ENCODE peak calls at places on chromosome 2, in four cellular contexts. R is HepG2, D is HCT116, M is K562. T is an unnamed sample.

GRCh38 chr2:32788106-32788505 is 158.6 kb upstream of the LTBP1 start:
- DNase-seq in M (peak), R (no peak), D (no peak), T (no peak)

GRCh38 chr2:217746741-217747287 is 256.0 kb downstream of the TNS1 start:
- DNase-seq in M (no peak), D (no peak), R (no peak), T (no peak)

GRCh38 chr2:222561817-222562424 is 94.0 kb downstream of the FARSB start:
- DNase-seq in D (peak), R (peak), M (peak), T (peak)

GRCh38 chr2:2291500-2292260 is 39.4 kb downstream of the MYT1L start:
- DNase-seq in M (no peak), R (no peak), D (no peak), T (peak)

GRCh38 chr2:238667008-238667407 is 180.9 kb upstream of the TWIST2 start:
- DNase-seq in M (no peak), D (no peak), R (no peak), T (no peak)

GRCh38 chr2:25168256-25169072 is at the start of gene POMC:
- DNase-seq in R (no peak), D (no peak), M (no peak), T (no peak)

GRCh38 chr2:136072616-136073015 is 45.3 kb downstream of the CXCR4 start:
- DNase-seq in R (no peak), D (no peak), M (no peak), T (no peak)

GRCh38 chr2:234292205-234292954 is 204.5 kb downstream of the ARL4C start:
- DNase-seq in R (no peak), M (no peak), D (no peak), T (no peak)

GRCh38 chr2:230777681-230778080 is 65.0 kb downstream of the CAB39 start:
- DNase-seq in D (no peak), R (no peak), M (no peak), T (no peak)

GRCh38 chr2:3076848-3077735 is 300.5 kb downstream of the EIPR1 start:
- DNase-seq in D (no peak), R (no peak), M (no peak), T (no peak)

GRCh38 chr2:130351495-130352125 is 4.2 kb upstream of the PTPN18 start:
- DNase-seq in M (no peak), D (no peak), R (no peak), T (no peak)

GRCh38 chr2:64751286-64752260 is 97.9 kb upstream of the SERTAD2 start:
- DNase-seq in R (peak), D (peak), M (peak), T (peak)

GRCh38 chr2:47303341-47304148 is 99.4 kb upstream of the MSH2 start:
- DNase-seq in R (no peak), D (no peak), M (peak), T (no peak)

GRCh38 chr2:23637011-23637778 is 252.2 kb downstream of the KLHL29 start:
- DNase-seq in D (no peak), M (no peak), R (no peak), T (no peak)

GRCh38 chr2:3517948-3518495 is 1.3 kb downstream of the ADI1 start:
- DNase-seq in D (no peak), R (peak), M (no peak), T (no peak)

GRCh38 chr2:149175956-149176355 is 137.5 kb downstream of the LYPD6B start:
- DNase-seq in D (no peak), M (no peak), R (no peak), T (no peak)

GRCh38 chr2:227889336-227889735 is 17.9 kb downstream of the DAW1 start:
- DNase-seq in R (no peak), M (no peak), D (no peak), T (no peak)

GRCh38 chr2:3124921-3125760 is 252.5 kb downstream of the EIPR1 start:
- DNase-seq in M (no peak), R (no peak), D (no peak), T (no peak)

GRCh38 chr2:220682616-220683015 is 889.5 kb downstream of the EPHA4 start:
- DNase-seq in M (no peak), R (no peak), D (no peak), T (no peak)

GRCh38 chr2:54092940-54093339 is 22.5 kb upstream of the ACYP2 start:
- DNase-seq in D (no peak), R (no peak), M (no peak), T (no peak)

GRCh38 chr2:42971381-42971780 is 179.0 kb upstream of the HAAO start:
- DNase-seq in M (no peak), D (no peak), R (no peak), T (no peak)

GRCh38 chr2:8061219-8061618 is 620.6 kb upstream of the ID2 start:
- DNase-seq in R (peak), D (no peak), M (no peak), T (no peak)

GRCh38 chr2:98669675-98670074 is 61.3 kb downstream of the MGAT4A start:
- DNase-seq in M (no peak), D (no peak), R (no peak), T (no peak)

GRCh38 chr2:137302957-137303356 is 537.6 kb downstream of the THSD7B start:
- DNase-seq in D (no peak), R (no peak), M (no peak), T (no peak)

GRCh38 chr2:14417586-14417985 is 214.9 kb upstream of the LRATD1 start:
- DNase-seq in D (no peak), R (no peak), M (no peak), T (no peak)
- TF ChIP-seq FOSL1 in D (no peak), R (no peak), M (no peak), T (no peak)

DNA sequence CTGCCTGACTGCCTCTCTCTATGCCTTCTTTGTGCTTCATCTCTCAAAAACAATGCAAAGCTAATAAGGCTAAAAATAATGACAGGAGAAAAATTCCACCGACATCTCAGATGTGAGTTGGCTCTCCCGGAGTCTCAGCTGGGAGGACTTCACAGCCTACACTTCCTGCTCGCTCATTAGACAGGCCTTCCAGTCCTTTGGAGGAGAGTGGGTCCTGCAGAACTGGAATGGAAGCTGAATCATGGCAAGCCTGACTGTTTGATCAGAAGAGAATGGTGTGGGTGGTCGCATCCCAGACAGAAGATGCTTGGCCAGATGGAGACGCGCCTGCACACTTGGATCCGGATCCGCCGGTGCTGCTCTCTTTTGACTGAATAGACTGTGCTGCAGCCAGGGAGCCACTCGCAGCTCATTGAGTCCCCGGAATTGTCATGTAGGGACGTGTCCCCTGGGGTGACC is 49.7 kb downstream of the TRIB2 start:
- DNase-seq in D (no peak), R (no peak), M (no peak), T (no peak)
- TF ChIP-seq FOSL1 in D (no peak), R (no peak), M (no peak), T (no peak)

DNA sequence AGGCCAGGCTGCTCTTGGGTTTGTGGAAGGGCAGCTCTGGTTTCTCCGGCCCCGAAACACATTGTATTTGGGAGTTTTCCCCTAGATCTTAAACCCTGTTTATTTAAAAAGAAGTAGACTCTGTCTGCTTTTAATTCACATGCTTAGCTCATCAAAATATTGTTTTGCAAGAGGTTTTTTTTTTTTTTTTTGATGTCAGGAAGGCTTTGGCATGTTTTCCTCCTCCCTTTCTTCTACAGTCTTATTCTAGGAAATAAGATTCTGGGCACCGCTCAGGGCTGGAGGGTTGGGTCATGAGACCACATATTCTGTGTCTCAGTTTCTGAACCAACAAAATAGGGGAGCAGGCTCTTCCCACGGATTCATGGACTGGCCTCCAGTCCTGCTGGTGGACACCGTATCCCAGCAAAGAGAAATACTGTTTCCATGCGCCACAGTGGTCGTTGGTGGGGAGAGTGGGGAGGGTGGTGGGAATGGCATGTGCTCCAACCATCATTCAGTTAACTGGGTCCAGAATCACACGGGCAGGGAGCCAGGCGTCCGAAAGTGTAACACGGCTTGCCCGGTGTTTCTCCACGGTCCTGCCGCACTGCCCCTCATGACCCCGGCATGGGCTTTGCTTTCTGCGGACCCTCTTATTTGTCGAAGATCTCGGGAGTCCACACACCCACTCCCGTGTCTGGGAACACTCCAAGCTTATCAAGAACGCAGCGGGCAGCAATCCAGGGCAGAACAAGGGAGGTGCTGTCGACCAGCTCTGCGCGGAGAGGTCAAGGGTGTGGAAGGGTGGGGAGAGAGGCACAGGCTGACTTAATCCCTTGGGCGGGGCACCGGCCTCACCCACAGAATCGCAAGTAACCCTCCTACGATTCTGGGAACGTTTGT is 176.7 kb downstream of the GLI2 start:
- DNase-seq in D (peak), M (peak), R (no peak), T (no peak)
- TF ChIP-seq FOSL1 in D (no peak), M (no peak), R (no peak), T (no peak)

GRCh38 chr2:88187927-88188326 is 17.8 kb downstream of the THNSL2 start:
- DNase-seq in D (no peak), M (peak), R (peak), T (no peak)
- TF ChIP-seq FOSL1 in D (no peak), M (no peak), R (no peak), T (no peak)

GRCh38 chr2:236934656-236935055 is 151.0 kb upstream of the COPS8 start:
- DNase-seq in R (no peak), M (no peak), D (no peak), T (no peak)
- TF ChIP-seq FOSL1 in R (no peak), M (no peak), D (no peak), T (no peak)

DNA sequence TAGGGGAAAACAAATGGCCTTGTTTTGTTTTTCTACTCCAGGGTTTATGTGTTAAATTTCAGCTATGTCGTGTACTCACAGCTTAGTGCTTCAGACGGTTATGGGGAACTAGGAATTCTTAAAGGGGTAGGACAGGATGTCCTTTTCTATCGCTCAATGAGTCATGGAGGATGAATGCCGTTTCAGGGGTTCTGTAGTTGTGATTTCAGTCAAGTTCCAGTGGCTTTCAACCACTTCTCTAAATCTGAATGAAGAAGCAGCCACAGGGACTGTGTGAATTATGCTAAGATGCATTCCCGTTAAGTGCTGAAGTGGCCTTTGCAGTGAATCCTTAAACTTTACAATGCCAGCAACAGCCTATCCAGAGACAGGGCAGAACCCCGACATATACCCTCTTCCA is 1231.7 kb upstream of the ZEB2 start:
- DNase-seq in M (peak), D (no peak), R (no peak), T (no peak)
- TF ChIP-seq FOSL1 in M (peak), D (no peak), R (no peak), T (no peak)

DNA sequence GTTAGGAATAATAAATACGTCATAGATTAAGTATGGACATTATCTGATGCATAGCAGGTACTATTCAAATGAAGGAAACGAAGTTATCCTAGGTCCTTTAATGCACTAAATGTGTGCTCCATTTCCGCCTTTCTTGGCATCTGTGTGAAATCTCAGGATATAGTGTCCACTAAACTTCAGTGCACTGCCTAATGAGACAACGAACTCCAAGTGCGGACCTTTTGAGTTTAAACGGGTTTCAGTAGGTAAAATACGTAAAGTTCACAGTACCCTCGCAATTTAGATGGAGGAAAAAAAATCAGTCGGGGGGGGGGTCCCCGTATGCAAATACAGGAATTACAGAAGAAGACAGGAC is 764 bp upstream of the REL start:
- DNase-seq in M (no peak), R (no peak), D (no peak), T (no peak)
- TF ChIP-seq FOSL1 in M (no peak), R (no peak), D (no peak), T (no peak)